ENCODE peak calls at places on chromosome 21, in eight cellular contexts. R is adipocyte, T is pancreas, W is BJ, N is neural progenitor cell, H is osteoblast, J is testis, F is heart left ventricle. K is an unnamed sample.

GRCh38 chr21:46347791-46348381 is 23.9 kb downstream of the PCNT start:
- DNase-seq in R (no peak), T (no peak), W (no peak), N (no peak), H (peak; percentile 90), J (no peak), F (peak; percentile 74), K (no peak)

GRCh38 chr21:34836103-34836932 is 167.5 kb downstream of the CLIC6 start:
- DNase-seq in R (peak; percentile 98), T (no peak), W (peak; percentile 99), N (no peak), H (peak; percentile 94), J (peak; percentile 66), F (no peak), K (peak; percentile 73)

GRCh38 chr21:45277101-45278045 is 10.3 kb downstream of the POFUT2 start:
- DNase-seq in R (no peak), T (no peak), W (no peak), N (no peak), H (peak; percentile 82), J (no peak), F (peak; percentile 55), K (no peak)

GRCh38 chr21:44282370-44282769 is 3.3 kb upstream of the AIRE start:
- DNase-seq in R (no peak), T (no peak), W (no peak), N (no peak), H (no peak), J (no peak), F (no peak), K (no peak)

GRCh38 chr21:31895069-31895851 is 22.4 kb downstream of the HUNK start:
- DNase-seq in R (no peak), T (no peak), W (no peak), N (no peak), H (no peak), J (no peak), F (no peak), K (no peak)

GRCh38 chr21:31716106-31716505 is 15.8 kb downstream of the SCAF4 start:
- DNase-seq in R (no peak), T (no peak), W (no peak), N (no peak), H (no peak), J (no peak), F (no peak), K (no peak)

GRCh38 chr21:31115249-31115648 is 77.0 kb upstream of the KRTAP19-8 start:
- DNase-seq in R (no peak), T (no peak), W (no peak), N (no peak), H (no peak), J (no peak), F (no peak), K (no peak)

GRCh38 chr21:32352556-32352955 is 40.3 kb downstream of the URB1 start:
- DNase-seq in R (no peak), T (no peak), W (no peak), N (no peak), H (no peak), J (no peak), F (no peak), K (no peak)

GRCh38 chr21:45365608-45366241 is 39.2 kb upstream of the COL18A1 start:
- DNase-seq in R (no peak), T (no peak), W (no peak), N (peak; percentile 62), H (no peak), J (no peak), F (peak; percentile 50), K (no peak)

GRCh38 chr21:32334980-32335471 is 36.4 kb downstream of the MRAP start:
- DNase-seq in R (peak; percentile 16), T (no peak), W (peak; percentile 19), N (peak; percentile 28), H (no peak), J (no peak), F (no peak), K (no peak)

GRCh38 chr21:36097427-36098230 is 27.8 kb downstream of the CBR1 start:
- DNase-seq in R (peak; percentile 49), T (no peak), W (no peak), N (no peak), H (no peak), J (no peak), F (no peak), K (no peak)

GRCh38 chr21:34593423-34593822 is 21.5 kb downstream of the RCAN1 start:
- DNase-seq in R (no peak), T (no peak), W (no peak), N (no peak), H (no peak), J (no peak), F (no peak), K (no peak)

GRCh38 chr21:45306832-45307571 is 19.3 kb upstream of the POFUT2 start:
- DNase-seq in R (peak; percentile 59), T (peak; percentile 61), W (no peak), N (peak; percentile 73), H (peak; percentile 95), J (peak; percentile 96), F (peak; percentile 92), K (peak; percentile 70)

GRCh38 chr21:46394819-46395152 is 63.9 kb upstream of the DIP2A start:
- DNase-seq in R (no peak), T (no peak), W (no peak), N (no peak), H (peak; percentile 50), J (peak; percentile 44), F (peak; percentile 50), K (no peak)

GRCh38 chr21:35222541-35222941 is 173.4 kb upstream of the RUNX1 start:
- DNase-seq in R (no peak), T (no peak), W (no peak), N (no peak), H (no peak), J (no peak), F (no peak), K (no peak)

GRCh38 chr21:31293986-31294385 is 50.1 kb downstream of the TIAM1 start:
- DNase-seq in R (peak; percentile 82), T (no peak), W (peak; percentile 49), N (no peak), H (peak; percentile 92), J (no peak), F (no peak), K (no peak)

DNA sequence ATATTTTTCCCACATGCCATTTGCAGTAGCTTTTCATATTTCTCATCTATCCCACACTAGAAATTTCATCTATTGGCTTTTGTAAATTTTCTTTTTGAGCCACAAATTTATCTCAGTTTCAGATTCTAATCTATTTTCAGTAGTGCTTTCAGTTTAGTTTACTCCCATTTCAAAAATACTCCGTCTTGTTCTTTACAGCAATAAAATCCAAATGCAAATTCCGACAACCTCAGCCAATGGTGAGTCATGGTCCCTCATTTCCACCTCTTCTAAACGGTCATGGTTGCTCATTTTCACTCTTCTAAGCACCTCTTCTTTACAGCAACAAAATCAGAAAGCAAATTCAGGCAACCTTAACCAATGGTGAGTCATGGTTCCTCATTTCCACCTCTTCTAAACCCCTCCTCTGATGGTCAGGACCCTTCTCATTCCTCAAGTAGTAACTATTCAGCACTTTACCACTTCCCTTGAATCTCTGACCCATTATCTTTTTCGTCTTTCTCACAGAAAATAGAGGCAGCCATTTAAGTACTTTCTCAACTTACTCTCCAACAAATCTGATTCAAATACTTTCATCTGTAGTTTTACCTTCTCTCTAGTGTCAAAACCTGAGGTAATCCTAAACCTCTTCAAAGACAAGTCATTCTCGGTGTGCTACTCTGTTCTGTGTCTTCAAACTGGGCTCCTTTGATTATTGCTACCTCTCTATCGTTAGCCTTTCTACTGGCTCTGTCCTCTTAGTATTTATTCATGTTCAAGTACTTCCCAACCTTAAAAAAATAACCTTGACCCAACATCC is 34.4 kb downstream of the C21orf91 start:
- DNase-seq in R (no peak), T (no peak), W (no peak), N (no peak), H (no peak), J (no peak), F (no peak), K (no peak)
- H3K4me3 ChIP-seq in R (no peak overlapping the region), T (no peak overlapping the region), W (no peak overlapping the region), N (no peak overlapping the region), H (no peak overlapping the region), J (no peak overlapping the region), F (no peak overlapping the region), K (no peak overlapping the region)

GRCh38 chr21:20329636-20330035 is 668.6 kb upstream of the NCAM2 start:
- DNase-seq in R (no peak), T (no peak), W (no peak), N (no peak), H (no peak), J (no peak), F (no peak), K (no peak)
- H3K27me3 ChIP-seq in R (no peaks in the 10 kb centered on the region), T (no peaks in the 10 kb centered on the region), W (no peaks in the 10 kb centered on the region), N (no peaks in the 10 kb centered on the region), H (no peaks in the 10 kb centered on the region), J (no peaks in the 10 kb centered on the region), F (no peaks in the 10 kb centered on the region), K (no peaks in the 10 kb centered on the region)

DNA sequence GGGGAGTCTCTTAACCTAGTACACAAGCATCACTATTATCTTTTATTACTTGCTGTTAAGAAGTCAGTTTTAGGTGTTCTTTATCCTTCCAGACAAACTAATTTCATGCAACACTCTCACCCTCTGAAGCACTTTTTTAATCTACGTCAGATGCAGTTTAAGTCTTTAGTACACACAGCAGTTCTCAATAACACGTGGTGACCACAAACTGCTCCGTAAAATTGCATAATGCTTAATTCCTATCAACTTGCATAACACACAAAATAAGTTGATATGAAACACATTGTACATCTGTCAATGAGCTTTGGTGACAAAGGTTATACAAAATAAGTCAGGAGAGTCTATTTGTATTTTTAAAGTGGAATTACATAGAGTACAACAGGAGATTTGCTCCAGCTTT is 140.9 kb upstream of the ETS2 start:
- DNase-seq in R (peak; percentile 70), T (no peak), W (no peak), N (no peak), H (no peak), J (no peak), F (no peak), K (no peak)
- H3K4me3 ChIP-seq in R (no peak overlapping the region), T (no peak overlapping the region), W (no peak overlapping the region), N (no peak overlapping the region), H (no peak overlapping the region), J (no peak overlapping the region), F (no peak overlapping the region), K (no peak overlapping the region)

GRCh38 chr21:25637846-25638245 is 1.2 kb upstream of the JAM2 start:
- DNase-seq in R (peak; percentile 9), T (no peak), W (no peak), N (no peak), H (no peak), J (peak; percentile 57), F (no peak), K (no peak)

GRCh38 chr21:25640671-25641292 is 1.7 kb downstream of the JAM2 start:
- DNase-seq in R (peak; percentile 78), T (no peak), W (no peak), N (no peak), H (no peak), J (no peak), F (no peak), K (no peak)

GRCh38 chr21:25638634-25639166 is 358 bp upstream of the JAM2 start:
- DNase-seq in R (peak; percentile 57), T (no peak), W (no peak), N (no peak), H (no peak), J (no peak), F (no peak), K (no peak)

GRCh38 chr21:25639167-25639921 is at the start of gene JAM2:
- DNase-seq in R (peak; percentile 82), T (peak; percentile 68), W (no peak), N (peak; percentile 75), H (peak; percentile 77), J (peak; percentile 73), F (peak; percentile 76), K (no peak)

GRCh38 chr21:25639922-25640670 is 1.0 kb downstream of the JAM2 start:
- DNase-seq in R (peak; percentile 66), T (peak; percentile 60), W (no peak), N (peak; percentile 59), H (peak; percentile 44), J (peak; percentile 60), F (peak; percentile 71), K (no peak)
- H3K27me3 ChIP-seq in R (no peaks in the 10 kb centered on the region), T (no peaks in the 10 kb centered on the region), W (peaks cover 9% of the 10 kb centered on the region), N (peaks cover 44% of the 10 kb centered on the region), H (peaks cover 37% of the 10 kb centered on the region), J (no peaks in the 10 kb centered on the region), F (no peaks in the 10 kb centered on the region), K (no peaks in the 10 kb centered on the region)

K was measured in lung.